ENCODE peak calls at places on chromosomes 1 and 21, in eight cellular contexts. J is Panc1; T is left ventricle myocardium inferior; Q is GM23248; C is fibroblast of lung; S is CD8-positive, alpha-beta T cell; L is hepatocyte; Z is colonic mucosa. P is an unnamed sample.

GRCh38 chr1:183515002-183515689 is 42.8 kb downstream of the SMG7 start:
- DNase-seq in J (peak; percentile 71), T (no peak), Q (peak; percentile 89), C (peak; percentile 80), S (no peak), L (peak; percentile 16), Z (no peak), P (peak; percentile 47)

GRCh38 chr1:91020967-91021685 is 709 bp downstream of the ZNF644 start:
- DNase-seq in J (no peak), T (peak; percentile 56), Q (peak; percentile 91), C (peak; percentile 90), S (no peak), L (peak; percentile 88), Z (peak; percentile 76), P (peak; percentile 84)

GRCh38 chr1:89633745-89634625 is 1.1 kb downstream of the LRRC8C start:
- DNase-seq in J (no peak), T (no peak), Q (peak; percentile 57), C (peak; percentile 47), S (no peak), L (peak; percentile 25), Z (peak; percentile 26), P (peak; percentile 6)

GRCh38 chr1:98496246-98496995 is 165.1 kb upstream of the SNX7 start:
- DNase-seq in J (no peak), T (no peak), Q (peak; percentile 40), C (peak; percentile 34), S (no peak), L (no peak), Z (no peak), P (peak; percentile 24)

GRCh38 chr1:234978397-234979291 is 150.0 kb downstream of the TOMM20 start:
- DNase-seq in J (no peak), T (peak; percentile 53), Q (peak; percentile 72), C (peak; percentile 88), S (no peak), L (peak; percentile 78), Z (peak; percentile 87), P (peak; percentile 82)

GRCh38 chr1:202010042-202011015 is at the start of gene ELF3:
- DNase-seq in J (no peak), T (no peak), Q (no peak), C (no peak), S (no peak), L (peak; percentile 94), Z (peak; percentile 96), P (no peak)

GRCh38 chr1:226686440-226687436 is 52.3 kb downstream of the ITPKB start:
- DNase-seq in J (no peak), T (no peak), Q (no peak), C (no peak), S (no peak), L (no peak), Z (no peak), P (no peak)

GRCh38 chr1:157624471-157624870 is 26.6 kb upstream of the FCRL4 start:
- DNase-seq in J (no peak), T (no peak), Q (no peak), C (no peak), S (no peak), L (no peak), Z (no peak), P (no peak)

GRCh38 chr1:27361044-27361402 is 5.7 kb downstream of the MAP3K6 start:
- DNase-seq in J (no peak), T (no peak), Q (no peak), C (no peak), S (no peak), L (no peak), Z (no peak), P (no peak)

GRCh38 chr1:226967665-226968064 is 27.6 kb downstream of the COQ8A start:
- DNase-seq in J (no peak), T (no peak), Q (peak; percentile 41), C (peak; percentile 30), S (no peak), L (no peak), Z (no peak), P (no peak)

GRCh38 chr1:50704126-50704525 is 255.9 kb downstream of the FAF1 start:
- DNase-seq in J (peak; percentile 36), T (no peak), Q (peak; percentile 64), C (peak; percentile 19), S (no peak), L (peak; percentile 50), Z (no peak), P (peak; percentile 8)

GRCh38 chr1:217275617-217276398 is 355.1 kb downstream of the GPATCH2 start:
- DNase-seq in J (no peak), T (no peak), Q (peak; percentile 85), C (peak; percentile 79), S (no peak), L (no peak), Z (no peak), P (peak; percentile 13)

GRCh38 chr1:11350265-11350664 is 77.3 kb downstream of the UBIAD1 start:
- DNase-seq in J (no peak), T (no peak), Q (no peak), C (peak; percentile 6), S (no peak), L (no peak), Z (peak; percentile 23), P (no peak)

GRCh38 chr1:148308832-148309458 is 156.9 kb upstream of the NBPF11 start:
- DNase-seq in J (no peak), T (no peak), Q (no peak), C (peak; percentile 23), S (no peak), L (no peak), Z (no peak), P (peak; percentile 40)
- H3K4me3 ChIP-seq in J (no peak overlapping the region), T (no peak overlapping the region), Q (no peak overlapping the region), C (no peak overlapping the region), S (no peak overlapping the region), L (no peak overlapping the region), Z (no peak overlapping the region), P (no peak overlapping the region)

DNA sequence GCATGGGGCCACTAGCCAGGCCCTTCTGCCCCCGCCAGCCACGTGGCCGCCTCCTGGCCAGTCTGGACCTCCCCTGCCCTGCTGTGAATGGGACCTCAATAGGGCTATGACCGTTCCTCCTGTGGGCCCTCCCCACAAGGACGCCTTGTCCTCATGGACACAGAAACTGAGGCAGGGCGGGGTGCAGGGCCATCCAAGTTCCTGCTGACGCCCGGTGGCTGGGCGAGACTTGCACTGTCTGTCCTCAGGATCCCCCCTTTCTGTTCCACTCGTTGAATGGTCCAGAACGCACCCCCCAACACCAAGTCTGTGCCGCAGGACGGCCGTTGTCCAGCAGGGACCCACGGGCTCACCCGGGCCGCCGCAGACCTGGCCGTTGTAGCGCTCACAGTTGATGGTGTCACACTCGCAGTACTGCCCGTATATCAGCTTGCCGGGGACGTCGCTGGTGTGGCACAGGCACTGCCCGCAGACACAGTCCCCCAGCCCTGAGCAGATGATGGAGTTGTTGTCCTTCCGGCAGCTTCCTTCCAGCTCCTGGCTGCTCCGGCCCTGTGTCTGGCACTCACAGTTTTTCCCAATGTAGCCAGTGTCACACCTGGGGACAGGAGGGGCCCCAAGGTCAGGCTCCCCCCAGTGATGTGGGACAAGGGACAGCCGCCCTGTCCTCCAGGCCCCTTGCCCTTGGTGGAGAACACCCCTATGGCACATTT is 16.3 kb upstream of the PTTG1IP start:
- DNase-seq in J (no peak), T (peak; percentile 11), Q (no peak), C (no peak), S (no peak), L (no peak), Z (no peak), P (no peak)
- H3K36me3 ChIP-seq in J (no peaks in the 10 kb centered on the region), T (no peaks in the 10 kb centered on the region), Q (no peaks in the 10 kb centered on the region), C (no peaks in the 10 kb centered on the region), S (peaks cover 64% of the 10 kb centered on the region), L (no peaks in the 10 kb centered on the region), Z (no peaks in the 10 kb centered on the region), P (no peaks in the 10 kb centered on the region)

GRCh38 chr1:37731312-37732019 is 33.5 kb downstream of the EPHA10 start:
- DNase-seq in J (no peak), T (no peak), Q (no peak), C (no peak), S (no peak), L (no peak), Z (no peak), P (no peak)
- H3K27me3 ChIP-seq in J (no peaks in the 10 kb centered on the region), T (peaks cover 99% of the 10 kb centered on the region), Q (peaks cover 44% of the 10 kb centered on the region), C (peaks cover 15% of the 10 kb centered on the region), S (no peaks in the 10 kb centered on the region), L (peaks cover 11% of the 10 kb centered on the region), Z (no peaks in the 10 kb centered on the region), P (no peaks in the 10 kb centered on the region)

GRCh38 chr1:207753611-207754010 is 1.8 kb downstream of the CD46 start:
- DNase-seq in J (no peak), T (no peak), Q (no peak), C (no peak), S (no peak), L (no peak), Z (no peak), P (no peak)

GRCh38 chr1:207754942-207755689 is 3.3 kb downstream of the CD46 start:
- DNase-seq in J (no peak), T (no peak), Q (no peak), C (peak; percentile 4), S (no peak), L (no peak), Z (no peak), P (no peak)

GRCh38 chr1:207752456-207753132 is 740 bp downstream of the CD46 start:
- DNase-seq in J (no peak), T (no peak), Q (peak; percentile 49), C (peak; percentile 24), S (peak; percentile 53), L (peak; percentile 69), Z (peak; percentile 80), P (peak; percentile 39)

GRCh38 chr1:207755846-207756692 is 4.2 kb downstream of the CD46 start:
- DNase-seq in J (peak; percentile 22), T (no peak), Q (peak; percentile 9), C (no peak), S (no peak), L (no peak), Z (peak; percentile 19), P (no peak)

DNA sequence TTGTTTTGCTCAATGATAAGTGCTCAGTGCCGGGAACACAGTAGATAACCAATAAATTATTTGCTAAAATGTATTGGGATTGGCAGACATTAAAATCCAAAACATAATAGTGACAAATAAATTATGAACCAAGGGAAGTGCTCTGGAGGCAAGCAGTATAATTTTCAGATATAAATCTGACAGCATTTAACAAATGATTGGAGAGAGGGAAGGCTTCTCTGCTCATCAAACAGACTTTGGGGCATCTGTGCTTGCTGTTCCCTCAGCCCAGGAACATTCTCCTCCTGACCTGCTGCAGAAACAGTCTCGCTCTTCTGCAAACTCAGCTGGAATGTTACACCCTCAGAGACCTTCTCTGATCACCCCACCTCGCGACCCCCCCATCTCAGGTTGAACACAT is 2.2 kb downstream of the CD46 start:
- DNase-seq in J (no peak), T (no peak), Q (no peak), C (no peak), S (no peak), L (no peak), Z (no peak), P (no peak)
- H3K4me3 ChIP-seq in J (no peak overlapping the region), T (no peak overlapping the region), Q (no peak overlapping the region), C (peak overlapping the region; percentile 69), S (no peak overlapping the region), L (peak overlapping the region; percentile 67), Z (peak overlapping the region; percentile 87), P (peak overlapping the region; percentile 80)

GRCh38 chr1:15916417-15916816 is 59.5 kb downstream of the ZBTB17 start:
- DNase-seq in J (no peak), T (no peak), Q (peak; percentile 74), C (peak; percentile 23), S (no peak), L (no peak), Z (no peak), P (peak; percentile 42)
- H3K36me3 ChIP-seq in J (peaks cover 22% of the 10 kb centered on the region), T (peaks cover 94% of the 10 kb centered on the region), Q (peaks cover 30% of the 10 kb centered on the region), C (no peaks in the 10 kb centered on the region), S (peaks cover 12% of the 10 kb centered on the region), L (no peaks in the 10 kb centered on the region), Z (peaks cover 10% of the 10 kb centered on the region), P (peaks cover 85% of the 10 kb centered on the region)